ENCODE peak calls at places on chromosomes 3 and 15, in five cellular contexts. S, T, C, Z and X are unnamed samples.

GRCh38 chr15:63818191-63818590 is 15.6 kb downstream of the HERC1 start:
- DNase-seq in T (no peak), S (no peak), C (no peak), Z (no peak), X (peak; percentile 66)

GRCh38 chr15:38533416-38533915 is 31.1 kb downstream of the RASGRP1 start:
- DNase-seq in Z (no peak), S (no peak), C (no peak), T (no peak), X (no peak)

GRCh38 chr15:35306361-35306981 is 221.4 kb upstream of the NANOGP8 start:
- DNase-seq in C (peak; percentile 54), S (no peak), Z (no peak), T (no peak), X (peak; percentile 89)

GRCh38 chr3:14624498-14624897 is 27.1 kb upstream of the CCDC174 start:
- DNase-seq in Z (no peak), C (no peak), S (no peak), T (no peak), X (no peak)

GRCh38 chr15:59725172-59725486 is 36.0 kb upstream of the BNIP2 start:
- DNase-seq in T (no peak), C (no peak), S (no peak), Z (no peak), X (no peak)

GRCh38 chr3:17111556-17111955 is 226.8 kb downstream of the PLCL2 start:
- DNase-seq in C (peak; percentile 32), S (no peak), Z (no peak), T (no peak), X (no peak)

GRCh38 chr15:31758126-31758525 is 272.2 kb upstream of the CHRNA7 start:
- DNase-seq in S (no peak), Z (peak; percentile 63), C (no peak), T (peak; percentile 65), X (peak; percentile 62)

GRCh38 chr3:59451041-59451763 is 401.4 kb upstream of the CFAP20DC start:
- DNase-seq in S (peak; percentile 74), T (no peak), C (no peak), Z (no peak), X (no peak)

GRCh38 chr3:65979731-65980130 is 59.0 kb downstream of the MAGI1 start:
- DNase-seq in C (peak; percentile 81), Z (no peak), T (no peak), S (no peak), X (peak; percentile 61)

GRCh38 chr3:89578253-89578529 is 470.8 kb downstream of the EPHA3 start:
- DNase-seq in T (no peak), C (no peak), S (no peak), Z (no peak), X (no peak)

GRCh38 chr15:78302579-78302978 is 3.2 kb upstream of the SKIC8 start:
- DNase-seq in C (peak; percentile 86), S (no peak), T (no peak), Z (no peak), X (peak; percentile 41)

GRCh38 chr3:43148033-43148432 is 42.2 kb upstream of the POMGNT2 start:
- DNase-seq in C (no peak), S (no peak), Z (no peak), T (no peak), X (no peak)

GRCh38 chr15:69059170-69059943 is 44.9 kb downstream of the NOX5 start:
- DNase-seq in S (peak; percentile 46), T (peak; percentile 65), C (peak; percentile 77), Z (peak; percentile 72), X (peak; percentile 83)

GRCh38 chr3:9889405-9889804 is 1.0 kb upstream of the JAGN1 start:
- DNase-seq in S (no peak), C (no peak), Z (no peak), T (no peak), X (no peak)

GRCh38 chr3:37741644-37742043 is 120.0 kb upstream of the CTDSPL start:
- DNase-seq in Z (no peak), C (no peak), T (peak; percentile 8), S (no peak), X (peak; percentile 88)

GRCh38 chr15:29268706-29269484 is 727 bp downstream of the NSMCE3 start:
- DNase-seq in T (no peak), S (peak; percentile 37), Z (no peak), C (no peak), X (peak; percentile 18)

GRCh38 chr3:119235151-119235550 is 5.5 kb downstream of the B4GALT4 start:
- DNase-seq in T (no peak), C (peak; percentile 74), S (no peak), Z (no peak), X (no peak)

GRCh38 chr3:53170325-53171108 is 9.5 kb downstream of the PRKCD start:
- DNase-seq in S (peak; percentile 26), Z (no peak), T (no peak), C (no peak), X (no peak)

GRCh38 chr3:157127268-157127667 is 32.7 kb downstream of the CCNL1 start:
- DNase-seq in T (no peak), C (no peak), S (no peak), Z (no peak), X (no peak)

GRCh38 chr3:8727793-8728517 is 5.6 kb upstream of the CAV3 start:
- DNase-seq in C (no peak), Z (no peak), S (no peak), T (no peak), X (no peak)

GRCh38 chr3:66236281-66236680 is 15.5 kb downstream of the SLC25A26 start:
- DNase-seq in S (no peak), C (no peak), Z (no peak), T (no peak), X (no peak)

GRCh38 chr3:5400959-5401358 is 213.5 kb downstream of the EDEM1 start:
- DNase-seq in S (no peak), T (no peak), C (no peak), Z (no peak), X (no peak)

GRCh38 chr3:101638262-101638745 is 38.6 kb downstream of the ZBTB11 start:
- DNase-seq in T (no peak), S (no peak), Z (no peak), C (no peak), X (no peak)

GRCh38 chr3:156675744-156676466 is 1.5 kb downstream of the TIPARP start:
- DNase-seq in T (no peak), Z (no peak), S (no peak), C (peak; percentile 93), X (peak; percentile 94)

GRCh38 chr3:8757551-8758518 is 11.6 kb downstream of the OXTR start:
- DNase-seq in Z (no peak), T (no peak), C (peak; percentile 90), S (no peak), X (no peak)

GRCh38 chr3:171770689-171771620 is 39.3 kb downstream of the PLD1 start:
- DNase-seq in T (no peak), Z (no peak), S (no peak), C (peak; percentile 70), X (peak; percentile 73)

GRCh38 chr15:57867970-57868791 is 161.7 kb downstream of the POLR2M start:
- DNase-seq in Z (no peak), C (no peak), S (peak; percentile 38), T (no peak), X (no peak)

GRCh38 chr3:27659279-27660021 is 62.7 kb downstream of the EOMES start:
- DNase-seq in T (no peak), S (no peak), C (peak; percentile 53), Z (no peak), X (peak; percentile 67)

GRCh38 chr3:69095636-69096035 is 10.9 kb downstream of the ARL6IP5 start:
- DNase-seq in T (no peak), C (no peak), Z (no peak), S (no peak), X (no peak)

GRCh38 chr3:182214406-182214805 is 502.7 kb downstream of the SOX2 start:
- DNase-seq in S (no peak), Z (no peak), C (no peak), T (no peak), X (no peak)

GRCh38 chr3:17905996-17906395 is 163.6 kb upstream of the TBC1D5 start:
- DNase-seq in T (no peak), C (no peak), Z (no peak), S (no peak), X (no peak)

GRCh38 chr3:63192248-63192647 is 85.9 kb upstream of the SYNPR start:
- DNase-seq in C (no peak), S (no peak), T (no peak), Z (no peak), X (no peak)

GRCh38 chr3:25468866-25469319 is 40.8 kb downstream of the RARB start:
- DNase-seq in S (no peak), Z (peak; percentile 48), T (no peak), C (peak; percentile 18), X (peak; percentile 45)

GRCh38 chr15:96243701-96244100 is 86.8 kb upstream of the NR2F2 start:
- DNase-seq in T (no peak), Z (no peak), S (no peak), C (no peak), X (peak; percentile 28)

GRCh38 chr3:32224047-32224446 is 14.4 kb upstream of the CMTM8 start:
- DNase-seq in C (no peak), T (no peak), Z (no peak), S (no peak), X (no peak)

GRCh38 chr15:77510066-77511044 is 89.7 kb downstream of the HMG20A start:
- DNase-seq in T (no peak), S (no peak), C (no peak), Z (no peak), X (no peak)

GRCh38 chr3:51799879-51800757 is 21.1 kb upstream of the IQCF6 start:
- DNase-seq in S (peak; percentile 14), C (peak; percentile 77), Z (no peak), T (no peak), X (peak; percentile 69)

GRCh38 chr15:86650084-86650483 is 570.4 kb downstream of the AGBL1 start:
- DNase-seq in S (no peak), C (no peak), T (no peak), Z (no peak), X (no peak)